ENCODE peak calls at places on chromosomes 12 and 14, in six cellular contexts. O is stimulated activated CD4-positive, alpha-beta T cell treated with anti-CD3 and anti-CD28 coated beads, Interleukin-15, amount 100 ng/mL, for 1 hour; Q is ACHN; J is tibial nerve; N is Kasumi-1; C is AG10803. V is an unnamed sample.
A peak's percentile ranks its signal among the peaks of the same experiment; 100 is the strongest.

GRCh38 chr12:14238224-14238792 is 127.2 kb upstream of the ATF7IP start:
- DNase-seq in O (no peak), Q (peak; percentile 37), J (no peak), N (peak; percentile 17), C (peak; percentile 44), V (no peak)

GRCh38 chr14:105927661-105928060 is 401.3 kb downstream of the TMEM121 start:
- DNase-seq in O (no peak), Q (no peak), J (no peak), N (no peak), C (no peak), V (no peak)

GRCh38 chr14:32933623-32933942 is 5.1 kb upstream of the NPAS3 start:
- DNase-seq in O (no peak), Q (no peak), J (no peak), N (no peak), C (peak; percentile 51), V (no peak)

GRCh38 chr12:94553130-94553519 is 93.5 kb upstream of the CEP83 start:
- DNase-seq in O (no peak), Q (peak; percentile 76), J (no peak), N (no peak), C (peak; percentile 59), V (no peak)

GRCh38 chr12:108495054-108495453 is 20.0 kb upstream of the FICD start:
- DNase-seq in O (no peak), Q (peak; percentile 70), J (no peak), N (peak; percentile 16), C (no peak), V (no peak)

GRCh38 chr12:1234073-1234472 is 243.1 kb downstream of the ERC1 start:
- DNase-seq in O (no peak), Q (no peak), J (no peak), N (no peak), C (peak; percentile 20), V (no peak)

GRCh38 chr12:116673713-116674112 is 64.2 kb downstream of the SPRING1 start:
- DNase-seq in O (no peak), Q (peak; percentile 26), J (no peak), N (no peak), C (no peak), V (no peak)

GRCh38 chr14:105856676-105857222 is 330.4 kb downstream of the TMEM121 start:
- DNase-seq in O (no peak), Q (no peak), J (no peak), N (no peak), C (no peak), V (no peak)

GRCh38 chr12:43206396-43206795 is 345.6 kb downstream of the ADAMTS20 start:
- DNase-seq in O (no peak), Q (no peak), J (no peak), N (no peak), C (no peak), V (no peak)

GRCh38 chr14:28765907-28766504 is 581 bp upstream of the FOXG1 start:
- DNase-seq in O (no peak), Q (no peak), J (no peak), N (no peak), C (no peak), V (no peak)

GRCh38 chr14:55530464-55530863 is 49.5 kb upstream of the KTN1 start:
- DNase-seq in O (no peak), Q (no peak), J (no peak), N (no peak), C (no peak), V (no peak)

GRCh38 chr12:65597527-65597926 is 226.8 kb upstream of the HMGA2 start:
- DNase-seq in O (no peak), Q (no peak), J (no peak), N (peak; percentile 43), C (no peak), V (no peak)

GRCh38 chr14:59897757-59898383 is 22.1 kb upstream of the LRRC9 start:
- DNase-seq in O (no peak), Q (peak; percentile 8), J (no peak), N (peak; percentile 42), C (no peak), V (peak; percentile 31)

GRCh38 chr14:94345344-94346072 is 22.4 kb upstream of the SERPINA6 start:
- DNase-seq in O (no peak), Q (peak; percentile 87), J (no peak), N (no peak), C (peak; percentile 96), V (no peak)

GRCh38 chr12:58888131-58888783 is 32.0 kb downstream of the LRIG3 start:
- DNase-seq in O (no peak), Q (peak; percentile 92), J (no peak), N (no peak), C (peak; percentile 90), V (peak; percentile 87)

GRCh38 chr12:113850309-113851056 is 115.6 kb downstream of the RBM19 start:
- DNase-seq in O (no peak), Q (no peak), J (no peak), N (no peak), C (peak; percentile 11), V (no peak)

GRCh38 chr12:53579545-53579955 is 46.6 kb downstream of the ATF7 start:
- DNase-seq in O (no peak), Q (no peak), J (no peak), N (no peak), C (no peak), V (no peak)

GRCh38 chr14:22178330-22178981 is 410.6 kb downstream of the DAD1 start:
- DNase-seq in O (no peak), Q (no peak), J (no peak), N (no peak), C (no peak), V (no peak)

GRCh38 chr12:4626543-4626942 is 22.3 kb downstream of the AKAP3 start:
- DNase-seq in O (no peak), Q (no peak), J (no peak), N (no peak), C (no peak), V (no peak)

GRCh38 chr14:62824086-62824485 is 221.2 kb downstream of the KCNH5 start:
- DNase-seq in O (no peak), Q (no peak), J (no peak), N (no peak), C (no peak), V (no peak)

GRCh38 chr14:103155013-103155412 is 31.8 kb downstream of the TNFAIP2 start:
- DNase-seq in O (no peak), Q (peak; percentile 81), J (peak; percentile 41), N (no peak), C (peak; percentile 74), V (peak; percentile 91)

V was measured in LNCaP clone FGC.